ENCODE peak calls at places on chromosomes 13 and 19, in five cellular contexts. R is sigmoid colon, F is ovary, H is GM12878, L is A549. C is an unnamed sample.

GRCh38 chr19:485583-486236 is 10.6 kb upstream of the MADCAM1 start:
- DNase-seq in R (peak; percentile 94), F (peak; percentile 42), H (no peak), L (no peak), C (no peak)

GRCh38 chr19:13917888-13918406 is 11.9 kb downstream of the CC2D1A start:
- DNase-seq in R (no peak), F (no peak), H (no peak), L (no peak), C (no peak)

GRCh38 chr13:19982447-19983043 is 24.0 kb downstream of the ZMYM2 start:
- DNase-seq in R (no peak), F (no peak), H (no peak), L (no peak), C (no peak)

GRCh38 chr19:19445911-19446361 is 40.5 kb downstream of the GATAD2A start:
- DNase-seq in R (no peak), F (no peak), H (no peak), L (no peak), C (no peak)

GRCh38 chr13:30308548-30308947 is 1.2 kb upstream of the KATNAL1 start:
- DNase-seq in R (no peak), F (no peak), H (no peak), L (peak; percentile 35), C (no peak)

GRCh38 chr19:45097776-45098520 is 5.0 kb downstream of the PPP1R37 start:
- DNase-seq in R (peak; percentile 85), F (peak; percentile 48), H (no peak), L (peak; percentile 83), C (no peak)

GRCh38 chr13:80259159-80259558 is 81.8 kb downstream of the SPRY2 start:
- DNase-seq in R (no peak), F (no peak), H (no peak), L (no peak), C (peak; percentile 58)

GRCh38 chr13:49044849-49045248 is 69.1 kb downstream of the FNDC3A start:
- DNase-seq in R (no peak), F (no peak), H (no peak), L (no peak), C (no peak)

GRCh38 chr13:74132152-74132767 is 1.9 kb downstream of the KLF12 start:
- DNase-seq in R (no peak), F (no peak), H (no peak), L (no peak), C (no peak)

GRCh38 chr19:6273701-6274601 is 5.8 kb downstream of the MLLT1 start:
- DNase-seq in R (peak; percentile 95), F (peak; percentile 80), H (no peak), L (no peak), C (peak; percentile 64)

GRCh38 chr13:95445116-95445515 is 107.4 kb upstream of the CLDN10 start:
- DNase-seq in R (no peak), F (no peak), H (no peak), L (no peak), C (no peak)

GRCh38 chr13:44734204-44734707 is 158.1 kb upstream of the TSC22D1 start:
- DNase-seq in R (no peak), F (no peak), H (no peak), L (no peak), C (no peak)

GRCh38 chr13:46104868-46105267 is at the start of gene CPB2:
- DNase-seq in R (no peak), F (no peak), H (no peak), L (no peak), C (no peak)

GRCh38 chr13:40191186-40191980 is 475.1 kb downstream of the FOXO1 start:
- DNase-seq in R (no peak), F (no peak), H (no peak), L (no peak), C (no peak)

GRCh38 chr19:17391371-17392151 is 2.4 kb downstream of the CCDC194 start:
- DNase-seq in R (no peak), F (no peak), H (no peak), L (no peak), C (peak; percentile 52)

GRCh38 chr19:13838943-13839192 is 38.1 kb upstream of the NANOS3 start:
- DNase-seq in R (no peak), F (no peak), H (no peak), L (no peak), C (no peak)

GRCh38 chr13:97627566-97627965 is 193.6 kb downstream of the RAP2A start:
- DNase-seq in R (no peak), F (peak; percentile 25), H (no peak), L (peak; percentile 31), C (no peak)

GRCh38 chr13:98050041-98050466 is 92.8 kb upstream of the FARP1 start:
- DNase-seq in R (no peak), F (no peak), H (no peak), L (peak; percentile 58), C (no peak)

GRCh38 chr13:96821381-96821780 is 172.9 kb downstream of the OXGR1 start:
- DNase-seq in R (no peak), F (no peak), H (no peak), L (no peak), C (no peak)

GRCh38 chr19:41595258-41595889 is 19.4 kb downstream of the CEACAM21 start:
- DNase-seq in R (no peak), F (no peak), H (peak; percentile 40), L (peak; percentile 88), C (peak; percentile 61)

GRCh38 chr13:64928704-64929499 is 2301.2 kb downstream of the PCDH9 start:
- DNase-seq in R (no peak), F (no peak), H (no peak), L (peak; percentile 28), C (no peak)

GRCh38 chr19:18776736-18777135 is 14.4 kb downstream of the COMP start:
- DNase-seq in R (no peak), F (no peak), H (no peak), L (no peak), C (no peak)

GRCh38 chr19:6238643-6239281 is 41.0 kb downstream of the MLLT1 start:
- DNase-seq in R (no peak), F (peak; percentile 77), H (no peak), L (no peak), C (no peak)

GRCh38 chr19:48635966-48636858 is 967 bp downstream of the DBP start:
- DNase-seq in R (peak; percentile 78), F (peak; percentile 78), H (no peak), L (no peak), C (peak; percentile 63)

GRCh38 chr13:49370390-49370789 is 73.5 kb downstream of the CAB39L start:
- DNase-seq in R (no peak), F (no peak), H (no peak), L (peak; percentile 2), C (no peak)

GRCh38 chr19:3185482-3186376 is at the start of gene NCLN:
- DNase-seq in R (peak; percentile 96), F (peak; percentile 96), H (peak; percentile 92), L (peak; percentile 94), C (peak; percentile 96)

GRCh38 chr19:3186377-3186688 is 603 bp downstream of the NCLN start:
- DNase-seq in R (no peak), F (peak; percentile 58), H (no peak), L (no peak), C (no peak)

GRCh38 chr19:3186891-3187661 is 1.3 kb downstream of the NCLN start:
- DNase-seq in R (no peak), F (peak; percentile 43), H (no peak), L (no peak), C (peak; percentile 27)

GRCh38 chr19:3184847-3185481 is 766 bp upstream of the NCLN start:
- DNase-seq in R (peak; percentile 84), F (no peak), H (no peak), L (no peak), C (peak; percentile 73)

GRCh38 chr19:3183721-3184641 is 1.7 kb upstream of the NCLN start:
- DNase-seq in R (no peak), F (peak; percentile 41), H (no peak), L (no peak), C (no peak)
- TF ChIP-seq EP300 in R (no peak), F (no peak), H (no peak), L (no peak), C (no peak)

DNA sequence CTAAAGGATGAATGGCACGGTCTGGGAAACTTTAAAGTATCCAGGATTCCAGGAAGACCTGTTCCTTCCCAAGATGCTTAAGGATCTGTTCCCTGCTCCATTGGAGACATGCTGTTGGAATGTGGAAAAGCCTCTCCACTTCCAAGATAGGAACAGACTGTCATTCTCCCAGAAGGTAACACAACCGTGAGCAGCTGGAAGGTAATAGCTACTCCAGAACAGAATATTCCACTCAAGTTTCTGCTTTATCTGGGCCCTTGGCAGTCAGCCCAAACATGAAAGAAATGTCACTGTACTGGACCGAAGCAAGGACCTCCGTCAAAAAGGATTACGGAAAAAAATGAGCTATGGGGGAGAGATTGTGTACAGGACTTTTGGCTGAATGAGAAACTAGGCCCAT is 420.9 kb upstream of the NBEA start:
- DNase-seq in R (no peak), F (no peak), H (no peak), L (no peak), C (no peak)
- TF ChIP-seq POLR2A in R (no peak), F (no peak), H (no peak), L (no peak), C (no peak)

GRCh38 chr13:50779443-50780200 is 63.9 kb downstream of the DLEU7 start:
- DNase-seq in R (no peak), F (no peak), H (no peak), L (no peak), C (no peak)
- TF ChIP-seq EP300 in R (no peak), F (no peak), H (no peak), L (no peak), C (no peak)

GRCh38 chr19:8086849-8087248 is 34.3 kb downstream of the CCL25 start:
- DNase-seq in R (no peak), F (no peak), H (no peak), L (no peak), C (no peak)

GRCh38 chr19:8089664-8090601 is 37.4 kb downstream of the CCL25 start:
- DNase-seq in R (no peak), F (no peak), H (no peak), L (no peak), C (no peak)

GRCh38 chr19:8087876-8088275 is 35.3 kb downstream of the CCL25 start:
- DNase-seq in R (no peak), F (no peak), H (no peak), L (no peak), C (no peak)

GRCh38 chr19:8090932-8091331 is 38.4 kb downstream of the CCL25 start:
- DNase-seq in R (no peak), F (no peak), H (no peak), L (no peak), C (no peak)

DNA sequence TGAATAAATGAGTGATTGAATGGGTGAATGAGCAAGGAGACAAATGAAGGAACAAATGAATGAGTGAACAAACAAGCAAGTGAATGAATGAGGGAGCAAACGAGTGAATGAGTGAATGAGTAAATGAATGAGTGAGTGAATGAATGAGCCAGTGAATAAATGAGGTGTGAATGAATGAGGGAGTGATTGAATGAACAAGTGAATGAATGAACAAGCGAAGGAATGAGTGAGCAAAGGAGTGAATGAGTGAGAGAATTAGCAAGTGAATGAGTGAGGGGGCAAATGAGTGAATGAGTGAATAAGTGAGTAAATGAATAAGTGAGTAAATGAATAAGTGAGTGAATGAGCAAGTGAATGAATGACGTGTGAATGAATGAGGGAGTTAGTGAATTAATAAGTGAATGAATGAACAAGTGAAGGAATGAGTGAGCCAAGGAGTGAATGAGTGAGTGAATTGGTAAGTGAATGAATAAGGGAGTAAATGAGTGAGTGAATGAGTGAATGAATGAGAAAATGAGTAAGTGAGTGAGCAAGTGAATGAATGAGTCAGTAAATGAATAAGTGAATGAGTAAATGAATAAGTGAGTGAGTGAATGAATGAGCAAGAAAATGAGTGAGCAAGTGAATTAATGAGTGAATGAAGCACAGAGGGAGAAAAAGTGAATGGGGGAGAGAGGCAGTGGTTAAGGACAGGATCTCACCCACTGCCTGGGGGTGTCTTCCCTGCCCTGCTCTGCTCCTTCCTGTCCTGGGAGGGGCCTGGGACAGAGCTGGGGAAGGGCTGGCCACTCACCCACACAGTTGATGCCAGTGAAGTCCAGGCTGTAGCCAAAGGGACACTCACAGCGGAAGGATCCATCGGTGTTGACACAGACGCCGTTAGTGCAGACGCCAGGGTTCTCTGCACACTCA is 36.4 kb downstream of the CCL25 start:
- DNase-seq in R (no peak), F (no peak), H (no peak), L (peak; percentile 24), C (no peak)
- TF ChIP-seq POLR2A in R (no peak), F (no peak), H (no peak), L (no peak), C (no peak)

C was measured in transverse colon.